ENCODE peak calls at places on chromosomes 13 and 19, in five cellular contexts. J is heart left ventricle, F is body of pancreas, T is AG09309, D is fibroblast of the aortic adventitia. L is an unnamed sample.

GRCh38 chr19:57830071-57830602 is at the start of gene ZNF587B:
- DNase-seq in J (peak), F (peak), T (no peak), D (peak), L (peak)

GRCh38 chr19:55618426-55618825 is 5.9 kb downstream of the ZNF784 start:
- DNase-seq in J (no peak), F (no peak), T (no peak), D (no peak), L (no peak)

GRCh38 chr19:38711726-38712153 is 32.5 kb downstream of the CAPN12 start:
- DNase-seq in J (peak), F (no peak), T (peak), D (peak), L (no peak)

GRCh38 chr13:46339035-46339666 is 47.9 kb downstream of the RUBCNL start:
- DNase-seq in J (peak), F (no peak), T (no peak), D (peak), L (no peak)

GRCh38 chr19:35207391-35207871 is 21.1 kb downstream of the FAM187B start:
- DNase-seq in J (no peak), F (no peak), T (no peak), D (no peak), L (no peak)

GRCh38 chr13:51923983-51924539 is 62.3 kb downstream of the CCDC70 start:
- DNase-seq in J (no peak), F (no peak), T (no peak), D (no peak), L (no peak)

GRCh38 chr13:101452519-101453485 is at the start of gene ITGBL1:
- DNase-seq in J (peak), F (no peak), T (no peak), D (peak), L (no peak)

GRCh38 chr19:51491586-51491985 is 10.0 kb downstream of the SIGLEC12 start:
- DNase-seq in J (no peak), F (no peak), T (no peak), D (no peak), L (no peak)

GRCh38 chr13:52371736-52372247 is 34.2 kb downstream of the THSD1 start:
- DNase-seq in J (no peak), F (no peak), T (no peak), D (peak), L (no peak)

GRCh38 chr19:10274589-10274988 is 3.7 kb downstream of the ICAM1 start:
- DNase-seq in J (no peak), F (no peak), T (no peak), D (no peak), L (no peak)

GRCh38 chr19:10270180-10270615 is 722 bp upstream of the ICAM1 start:
- DNase-seq in J (peak), F (peak), T (no peak), D (no peak), L (no peak)

GRCh38 chr19:10270616-10271394 is at the start of gene ICAM1:
- DNase-seq in J (peak), F (peak), T (no peak), D (peak), L (peak)

GRCh38 chr19:10269333-10270179 is 1.4 kb upstream of the ICAM1 start:
- DNase-seq in J (peak), F (peak), T (no peak), D (peak), L (no peak)

DNA sequence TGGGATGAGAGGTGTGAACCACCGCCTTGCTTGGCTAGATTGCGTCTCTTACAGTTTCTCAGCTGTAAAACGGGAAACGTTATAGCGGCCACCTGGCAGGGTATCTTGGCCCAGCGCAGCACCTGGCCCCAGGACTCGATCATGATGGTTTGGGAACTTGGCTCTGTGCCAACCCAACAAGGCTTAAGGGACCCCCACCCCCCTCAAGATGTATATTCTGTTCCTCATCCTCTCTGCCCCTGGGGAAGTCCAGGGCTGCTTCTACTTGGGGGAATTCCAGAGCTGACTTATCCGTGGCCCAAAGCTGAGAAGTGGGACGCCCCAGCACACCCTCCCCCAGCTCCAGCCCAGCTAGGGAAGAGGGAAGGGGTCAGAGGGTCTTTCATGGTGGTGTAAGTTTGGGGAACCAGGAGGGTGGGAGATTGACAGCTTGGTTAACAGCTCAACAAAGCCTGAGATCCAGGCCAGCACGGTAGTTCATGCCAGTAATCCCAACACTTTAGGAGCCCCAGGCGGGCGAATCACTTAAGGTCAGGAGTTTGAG is 695 bp downstream of the ICAM1 start:
- DNase-seq in J (peak), F (no peak), T (no peak), D (peak), L (no peak)
- H3K4me3 ChIP-seq in J (peak), F (no peak), T (peak), D (peak), L (peak)

GRCh38 chr19:50344661-50345318 is 15.6 kb upstream of the KCNC3 start:
- DNase-seq in J (no peak), F (no peak), T (no peak), D (no peak), L (no peak)

GRCh38 chr19:50352242-50352641 is 13.2 kb downstream of the NAPSA start:
- DNase-seq in J (no peak), F (no peak), T (no peak), D (no peak), L (no peak)

DNA sequence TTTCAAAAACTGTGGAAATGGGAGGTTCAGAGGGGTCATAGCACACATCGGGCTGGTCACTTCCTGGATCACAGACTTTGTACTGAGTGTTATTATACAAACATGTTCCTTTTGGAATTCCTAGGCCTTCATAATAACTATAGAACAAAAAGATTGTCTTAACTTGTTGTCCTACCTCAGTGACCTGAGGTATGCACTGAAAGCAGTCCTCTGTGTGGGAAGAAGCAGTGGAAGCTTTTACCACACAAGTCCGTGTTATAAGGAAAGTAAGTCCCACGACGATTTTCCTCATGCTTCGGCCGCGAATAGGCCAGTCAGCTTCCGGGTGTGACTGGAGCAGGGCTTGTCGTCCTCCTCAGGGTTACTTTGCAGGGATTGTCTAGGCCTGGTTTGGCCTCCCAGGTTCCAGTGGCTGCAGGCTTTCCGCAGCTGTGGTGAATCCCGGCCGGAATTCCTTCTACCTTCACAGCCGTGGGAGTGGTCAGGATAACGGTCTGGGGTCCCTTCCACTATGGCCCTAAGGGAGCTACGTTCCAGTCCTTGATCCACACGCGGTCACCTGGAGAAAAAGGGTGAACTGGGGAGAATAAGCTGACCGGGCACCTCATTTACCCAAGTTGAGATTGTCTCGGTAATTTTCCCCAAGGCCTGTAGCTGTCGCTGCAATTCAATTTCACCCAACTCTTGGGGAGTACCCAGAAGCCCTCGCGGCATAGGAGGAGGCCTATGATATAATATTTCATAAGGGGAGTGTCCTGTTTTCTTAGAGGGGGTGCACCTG is 16.0 kb downstream of the NAPSA start:
- DNase-seq in J (no peak), F (no peak), T (no peak), D (no peak), L (no peak)
- TF ChIP-seq CTCF in J (no peak), F (no peak), T (peak), D (no peak), L (no peak)

DNA sequence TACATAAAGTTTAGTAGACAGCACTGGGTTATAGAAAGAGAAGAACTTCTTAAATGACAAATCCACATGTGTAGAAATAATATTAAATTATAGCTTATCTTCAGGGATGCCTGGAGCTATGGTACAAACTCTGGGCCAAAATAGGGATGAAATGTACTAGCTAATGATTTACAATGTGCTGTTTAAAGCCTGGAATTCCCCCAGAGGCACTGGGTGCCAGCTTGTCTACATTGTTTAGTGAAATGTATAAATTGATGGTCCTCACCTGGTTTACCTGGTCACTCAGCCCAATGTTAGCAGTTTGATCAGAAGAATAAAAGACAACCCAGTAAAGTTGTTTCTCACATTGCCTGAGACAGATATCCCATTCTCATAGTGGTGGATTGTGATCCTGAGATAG is 597.2 kb downstream of the DIAPH3 start:
- DNase-seq in J (no peak), F (no peak), T (no peak), D (no peak), L (no peak)
- H3K4me3 ChIP-seq in J (no peak), F (no peak), T (no peak), D (no peak), L (no peak)

GRCh38 chr19:29664753-29665214 is 477 bp upstream of the PLEKHF1 start:
- DNase-seq in J (no peak), F (no peak), T (no peak), D (no peak), L (no peak)
- TF ChIP-seq CTCF in J (no peak), F (no peak), T (no peak), D (no peak), L (no peak)

GRCh38 chr13:64338671-64339070 is 2891.5 kb downstream of the PCDH9 start:
- DNase-seq in J (no peak), F (no peak), T (no peak), D (no peak), L (no peak)
- H3K4me3 ChIP-seq in J (no peak), F (no peak), T (no peak), D (no peak), L (no peak)

DNA sequence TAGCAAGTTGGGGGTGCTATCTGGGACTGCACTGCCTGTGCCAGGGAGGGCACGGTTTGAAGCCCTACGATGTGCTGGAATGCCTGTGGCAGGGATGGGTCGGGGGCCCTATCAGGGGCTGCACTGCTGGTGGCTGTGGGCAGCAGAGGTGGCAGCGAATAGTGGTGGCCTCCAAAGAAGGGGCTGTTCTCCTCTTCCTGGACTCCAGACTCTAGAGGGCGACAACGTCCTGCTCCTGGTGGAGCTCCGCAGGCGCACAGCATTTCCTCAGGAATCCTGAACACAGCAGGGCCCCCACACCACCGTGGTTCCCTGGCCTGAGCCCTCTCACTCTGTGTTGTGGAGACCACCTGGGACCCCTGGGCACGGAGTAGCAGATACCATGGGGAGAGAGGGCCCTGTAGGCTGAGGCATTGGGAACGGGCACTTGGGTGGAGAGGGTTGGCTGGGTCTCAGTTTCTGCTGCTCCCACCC is 145.6 kb downstream of the TNFRSF19 start:
- DNase-seq in J (no peak), F (no peak), T (no peak), D (no peak), L (no peak)
- TF ChIP-seq CTCF in J (peak), F (peak), T (peak), D (peak), L (peak)

GRCh38 chr19:4058696-4059492 is 7.8 kb downstream of the ZBTB7A start:
- DNase-seq in J (peak), F (no peak), T (no peak), D (no peak), L (no peak)

GRCh38 chr19:4059493-4059880 is 7.2 kb downstream of the ZBTB7A start:
- DNase-seq in J (peak), F (no peak), T (no peak), D (no peak), L (no peak)

GRCh38 chr19:4061178-4061682 is 5.5 kb downstream of the ZBTB7A start:
- DNase-seq in J (peak), F (peak), T (no peak), D (peak), L (no peak)

GRCh38 chr19:4060621-4061177 is 6.0 kb downstream of the ZBTB7A start:
- DNase-seq in J (peak), F (no peak), T (no peak), D (no peak), L (no peak)

GRCh38 chr19:4059931-4060620 is 6.6 kb downstream of the ZBTB7A start:
- DNase-seq in J (peak), F (peak), T (no peak), D (peak), L (no peak)
- H3K4me3 ChIP-seq in J (peak), F (no peak), T (no peak), D (peak), L (no peak)

GRCh38 chr19:15548648-15549047 is 40.3 kb downstream of the CYP4F22 start:
- DNase-seq in J (no peak), F (no peak), T (no peak), D (no peak), L (no peak)

GRCh38 chr19:15549581-15549980 is 41.3 kb downstream of the CYP4F22 start:
- DNase-seq in J (no peak), F (no peak), T (no peak), D (no peak), L (no peak)

GRCh38 chr19:15551183-15552004 is 43.1 kb downstream of the CYP4F22 start:
- DNase-seq in J (peak), F (peak), T (no peak), D (peak), L (no peak)

GRCh38 chr19:15550273-15550672 is 41.9 kb downstream of the CYP4F22 start:
- DNase-seq in J (no peak), F (no peak), T (no peak), D (no peak), L (no peak)

DNA sequence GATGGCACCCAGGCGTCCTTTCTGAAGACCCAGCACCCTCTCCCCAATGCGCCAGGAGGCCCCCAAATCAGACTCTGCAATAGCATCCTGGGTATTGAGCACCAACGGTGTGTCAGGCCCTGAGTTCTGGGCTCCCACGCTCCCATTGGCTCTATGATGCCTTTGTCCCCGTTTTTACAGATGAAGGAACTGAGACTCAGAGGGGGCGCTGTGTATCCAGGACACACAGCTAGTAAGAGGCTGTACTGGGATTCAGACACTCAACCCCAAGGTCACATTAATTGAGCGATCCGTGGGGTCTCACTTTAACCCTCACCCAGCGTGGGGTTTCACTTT is 42.5 kb downstream of the CYP4F22 start:
- DNase-seq in J (no peak), F (no peak), T (no peak), D (no peak), L (no peak)
- TF ChIP-seq CTCF in J (no peak), F (no peak), T (no peak), D (no peak), L (peak)

GRCh38 chr19:939439-939838 is 13.6 kb downstream of the ARID3A start:
- DNase-seq in J (no peak), F (no peak), T (no peak), D (no peak), L (no peak)

GRCh38 chr19:942133-942645 is 16.4 kb downstream of the ARID3A start:
- DNase-seq in J (no peak), F (no peak), T (no peak), D (no peak), L (no peak)

GRCh38 chr19:940591-941291 is 14.9 kb downstream of the ARID3A start:
- DNase-seq in J (peak), F (peak), T (no peak), D (peak), L (no peak)

GRCh38 chr19:939922-940321 is 14.1 kb downstream of the ARID3A start:
- DNase-seq in J (no peak), F (no peak), T (no peak), D (no peak), L (no peak)

DNA sequence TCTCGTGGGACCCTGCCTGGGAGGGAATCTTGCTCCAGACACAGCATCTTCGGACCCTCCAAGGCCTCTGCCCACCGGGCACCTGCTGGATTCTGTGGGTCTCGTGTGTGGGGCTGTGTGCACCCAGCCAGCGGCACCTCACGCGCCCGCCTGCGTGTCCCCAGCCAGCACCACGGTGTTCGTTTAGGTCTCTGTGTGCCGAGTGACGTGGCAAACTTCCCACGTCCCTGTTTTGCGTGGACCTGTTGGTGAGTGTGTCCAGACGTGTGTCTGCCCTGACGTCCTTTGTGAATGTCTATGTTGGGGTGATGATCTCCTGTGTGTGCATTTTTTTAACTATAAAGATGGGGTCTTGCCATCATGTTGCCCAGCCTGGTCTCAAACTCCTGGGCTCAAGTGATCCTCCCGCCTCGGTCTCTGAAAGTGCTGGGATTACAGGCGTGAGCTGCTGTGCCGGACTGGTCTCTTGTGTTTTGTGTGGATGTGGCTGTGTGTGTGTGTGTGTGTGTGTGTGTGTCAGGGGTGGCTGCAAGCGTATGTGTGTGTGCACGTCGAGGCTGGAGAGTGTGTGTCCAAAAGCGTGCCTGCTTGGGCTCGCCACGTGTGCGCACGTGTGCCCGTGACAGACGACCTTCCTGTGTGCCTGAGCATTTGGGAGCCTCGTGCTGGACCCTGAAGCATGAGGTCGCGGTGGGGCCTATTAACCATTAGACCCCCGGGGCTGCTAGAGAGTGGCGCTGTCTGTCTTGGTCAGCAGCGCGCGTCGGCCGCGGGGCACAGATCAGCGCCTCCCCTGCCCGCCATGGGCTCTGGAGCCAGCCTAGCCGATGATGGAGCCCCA is 15.7 kb downstream of the ARID3A start:
- DNase-seq in J (no peak), F (no peak), T (no peak), D (no peak), L (no peak)
- H3K4me3 ChIP-seq in J (peak), F (no peak), T (peak), D (peak), L (no peak)